ENCODE peak calls at places on chromosomes 13 and 19, in eight cellular contexts. One of them, this sample, is unnamed. For H3K27me3 and H3K36me3, the result is how much of the 10 kb centered on the place peaks cover.

GRCh38 chr13:75636339-75637095 is 387 bp downstream of the LMO7 start:
- DNase-seq in left ventricle myocardium inferior: peak
- DNase-seq in gastrocnemius medialis: no peak
- DNase-seq in heart right ventricle: peak
- DNase-seq in mammary epithelial cell: peak
- DNase-seq in pancreas: peak
- DNase-seq in heart left ventricle: no peak
- DNase-seq in adrenal gland: peak
- DNase-seq in this sample: peak

GRCh38 chr13:74461011-74461410 is 326.8 kb upstream of the KLF12 start:
- DNase-seq in adrenal gland: no peak
- DNase-seq in heart left ventricle: no peak
- DNase-seq in pancreas: no peak
- DNase-seq in heart right ventricle: no peak
- DNase-seq in left ventricle myocardium inferior: no peak
- DNase-seq in gastrocnemius medialis: no peak
- DNase-seq in mammary epithelial cell: no peak
- DNase-seq in this sample: no peak

GRCh38 chr13:45314822-45315221 is 26.2 kb downstream of the TPT1 start:
- DNase-seq in heart right ventricle: no peak
- DNase-seq in adrenal gland: no peak
- DNase-seq in gastrocnemius medialis: no peak
- DNase-seq in heart left ventricle: no peak
- DNase-seq in pancreas: no peak
- DNase-seq in mammary epithelial cell: no peak
- DNase-seq in left ventricle myocardium inferior: no peak
- DNase-seq in this sample: no peak

GRCh38 chr19:51565583-51565982 is 5.5 kb upstream of the ZNF175 start:
- DNase-seq in gastrocnemius medialis: no peak
- DNase-seq in left ventricle myocardium inferior: no peak
- DNase-seq in heart right ventricle: no peak
- DNase-seq in mammary epithelial cell: no peak
- DNase-seq in adrenal gland: no peak
- DNase-seq in pancreas: no peak
- DNase-seq in heart left ventricle: no peak
- DNase-seq in this sample: no peak

GRCh38 chr13:76823969-76824368 is 62.2 kb downstream of the KCTD12 start:
- DNase-seq in gastrocnemius medialis: no peak
- DNase-seq in pancreas: no peak
- DNase-seq in adrenal gland: no peak
- DNase-seq in heart right ventricle: no peak
- DNase-seq in heart left ventricle: no peak
- DNase-seq in mammary epithelial cell: no peak
- DNase-seq in left ventricle myocardium inferior: no peak
- DNase-seq in this sample: no peak

GRCh38 chr19:355134-355533 is 10.5 kb upstream of the MIER2 start:
- DNase-seq in left ventricle myocardium inferior: no peak
- DNase-seq in gastrocnemius medialis: no peak
- DNase-seq in heart right ventricle: no peak
- DNase-seq in adrenal gland: peak
- DNase-seq in heart left ventricle: peak
- DNase-seq in mammary epithelial cell: no peak
- DNase-seq in pancreas: no peak
- DNase-seq in this sample: no peak

GRCh38 chr19:49362048-49362925 is at the start of gene TEAD2:
- DNase-seq in heart right ventricle: peak
- DNase-seq in adrenal gland: peak
- DNase-seq in left ventricle myocardium inferior: peak
- DNase-seq in mammary epithelial cell: peak
- DNase-seq in heart left ventricle: peak
- DNase-seq in pancreas: peak
- DNase-seq in gastrocnemius medialis: peak
- DNase-seq in this sample: peak

GRCh38 chr19:47495478-47496372 is 11.7 kb upstream of the KPTN start:
- DNase-seq in pancreas: no peak
- DNase-seq in heart left ventricle: peak
- DNase-seq in mammary epithelial cell: no peak
- DNase-seq in heart right ventricle: no peak
- DNase-seq in left ventricle myocardium inferior: no peak
- DNase-seq in gastrocnemius medialis: no peak
- DNase-seq in adrenal gland: no peak
- DNase-seq in this sample: no peak

GRCh38 chr13:98507060-98507797 is 69.7 kb downstream of the STK24 start:
- DNase-seq in mammary epithelial cell: no peak
- DNase-seq in gastrocnemius medialis: no peak
- DNase-seq in heart left ventricle: peak
- DNase-seq in left ventricle myocardium inferior: peak
- DNase-seq in pancreas: peak
- DNase-seq in adrenal gland: no peak
- DNase-seq in heart right ventricle: peak
- DNase-seq in this sample: peak

GRCh38 chr13:22592515-22592914 is 588.3 kb upstream of the SGCG start:
- DNase-seq in heart right ventricle: no peak
- DNase-seq in mammary epithelial cell: no peak
- DNase-seq in pancreas: no peak
- DNase-seq in adrenal gland: no peak
- DNase-seq in left ventricle myocardium inferior: no peak
- DNase-seq in heart left ventricle: no peak
- DNase-seq in gastrocnemius medialis: no peak
- DNase-seq in this sample: no peak

GRCh38 chr19:21023901-21024300 is 3.4 kb downstream of the ZNF430 start:
- DNase-seq in mammary epithelial cell: peak
- DNase-seq in heart left ventricle: no peak
- DNase-seq in gastrocnemius medialis: no peak
- DNase-seq in pancreas: no peak
- DNase-seq in left ventricle myocardium inferior: no peak
- DNase-seq in heart right ventricle: no peak
- DNase-seq in adrenal gland: no peak
- DNase-seq in this sample: no peak

GRCh38 chr13:31250435-31250834 is 50.7 kb downstream of the B3GLCT start:
- DNase-seq in heart right ventricle: no peak
- DNase-seq in pancreas: no peak
- DNase-seq in left ventricle myocardium inferior: no peak
- DNase-seq in heart left ventricle: no peak
- DNase-seq in mammary epithelial cell: no peak
- DNase-seq in adrenal gland: no peak
- DNase-seq in gastrocnemius medialis: no peak
- DNase-seq in this sample: no peak

GRCh38 chr13:107233541-107233940 is 665.6 kb upstream of the ARGLU1 start:
- DNase-seq in heart left ventricle: no peak
- DNase-seq in adrenal gland: no peak
- DNase-seq in mammary epithelial cell: no peak
- DNase-seq in left ventricle myocardium inferior: no peak
- DNase-seq in gastrocnemius medialis: no peak
- DNase-seq in pancreas: no peak
- DNase-seq in heart right ventricle: no peak
- DNase-seq in this sample: no peak

GRCh38 chr19:38209671-38210457 is 14.2 kb downstream of the DPF1 start:
- DNase-seq in heart right ventricle: peak
- DNase-seq in gastrocnemius medialis: peak
- DNase-seq in pancreas: no peak
- DNase-seq in mammary epithelial cell: no peak
- DNase-seq in heart left ventricle: peak
- DNase-seq in left ventricle myocardium inferior: peak
- DNase-seq in adrenal gland: peak
- DNase-seq in this sample: peak

GRCh38 chr13:74570834-74571233 is 436.6 kb upstream of the KLF12 start:
- DNase-seq in heart right ventricle: no peak
- DNase-seq in gastrocnemius medialis: no peak
- DNase-seq in adrenal gland: no peak
- DNase-seq in mammary epithelial cell: peak
- DNase-seq in pancreas: no peak
- DNase-seq in left ventricle myocardium inferior: no peak
- DNase-seq in heart left ventricle: no peak
- DNase-seq in this sample: no peak

GRCh38 chr13:40784540-40784939 is 4.9 kb upstream of the SLC25A15 start:
- DNase-seq in mammary epithelial cell: no peak
- DNase-seq in adrenal gland: no peak
- DNase-seq in heart left ventricle: no peak
- DNase-seq in gastrocnemius medialis: no peak
- DNase-seq in left ventricle myocardium inferior: no peak
- DNase-seq in pancreas: no peak
- DNase-seq in heart right ventricle: no peak
- DNase-seq in this sample: no peak

DNA sequence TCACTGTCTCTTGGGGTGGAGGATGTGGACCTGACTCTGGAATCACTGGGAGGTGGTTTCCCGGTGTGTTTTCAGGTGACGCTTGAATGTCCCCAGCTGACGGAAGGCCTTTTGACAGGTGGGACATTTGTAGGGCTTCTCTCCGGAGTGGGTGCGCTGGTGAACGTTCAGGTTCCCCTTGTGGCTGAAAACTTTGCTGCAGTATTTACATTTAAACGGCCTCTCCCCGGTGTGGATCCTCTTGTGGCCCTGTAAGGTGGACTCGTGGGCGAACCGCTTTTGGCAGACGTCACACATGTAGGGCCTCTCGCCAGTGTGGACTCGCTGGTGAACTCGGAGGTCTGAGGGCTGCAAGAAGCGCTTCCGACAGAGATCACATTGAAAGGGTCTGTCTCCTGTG is 7.8 kb downstream of the ZSCAN5B start:
- DNase-seq in heart left ventricle: no peak
- DNase-seq in mammary epithelial cell: no peak
- DNase-seq in adrenal gland: no peak
- DNase-seq in left ventricle myocardium inferior: no peak
- DNase-seq in heart right ventricle: no peak
- DNase-seq in gastrocnemius medialis: no peak
- DNase-seq in pancreas: no peak
- DNase-seq in this sample: no peak
- TF ChIP-seq CTCF in heart left ventricle: no peak
- TF ChIP-seq CTCF in mammary epithelial cell: no peak
- TF ChIP-seq CTCF in adrenal gland: no peak
- TF ChIP-seq CTCF in left ventricle myocardium inferior: no peak
- TF ChIP-seq CTCF in heart right ventricle: no peak
- TF ChIP-seq CTCF in gastrocnemius medialis: no peak
- TF ChIP-seq CTCF in pancreas: no peak
- TF ChIP-seq CTCF in this sample: no peak

GRCh38 chr19:46040125-46040524 is 677 bp downstream of the IGFL4 start:
- DNase-seq in adrenal gland: no peak
- DNase-seq in gastrocnemius medialis: no peak
- DNase-seq in left ventricle myocardium inferior: no peak
- DNase-seq in heart left ventricle: no peak
- DNase-seq in pancreas: no peak
- DNase-seq in mammary epithelial cell: no peak
- DNase-seq in heart right ventricle: no peak
- DNase-seq in this sample: no peak
- H3K27me3 ChIP-seq in adrenal gland: under half
- H3K27me3 ChIP-seq in gastrocnemius medialis: under half
- H3K27me3 ChIP-seq in left ventricle myocardium inferior: half or more
- H3K27me3 ChIP-seq in heart left ventricle: under half
- H3K27me3 ChIP-seq in pancreas: under half
- H3K27me3 ChIP-seq in mammary epithelial cell: under half
- H3K27me3 ChIP-seq in heart right ventricle: under half
- H3K27me3 ChIP-seq in this sample: under half

GRCh38 chr13:82477436-82477835 is 1404.8 kb downstream of the SLITRK1 start:
- DNase-seq in gastrocnemius medialis: no peak
- DNase-seq in adrenal gland: no peak
- DNase-seq in mammary epithelial cell: no peak
- DNase-seq in heart right ventricle: no peak
- DNase-seq in heart left ventricle: no peak
- DNase-seq in left ventricle myocardium inferior: no peak
- DNase-seq in pancreas: no peak
- DNase-seq in this sample: no peak
- H3K36me3 ChIP-seq in gastrocnemius medialis: under half
- H3K36me3 ChIP-seq in adrenal gland: under half
- H3K36me3 ChIP-seq in mammary epithelial cell: under half
- H3K36me3 ChIP-seq in heart right ventricle: under half
- H3K36me3 ChIP-seq in heart left ventricle: under half
- H3K36me3 ChIP-seq in left ventricle myocardium inferior: under half
- H3K36me3 ChIP-seq in pancreas: under half
- H3K36me3 ChIP-seq in this sample: under half

GRCh38 chr19:5907216-5907615 is 2.5 kb downstream of the VMAC start:
- DNase-seq in pancreas: peak
- DNase-seq in left ventricle myocardium inferior: no peak
- DNase-seq in mammary epithelial cell: no peak
- DNase-seq in heart right ventricle: no peak
- DNase-seq in heart left ventricle: no peak
- DNase-seq in adrenal gland: no peak
- DNase-seq in gastrocnemius medialis: no peak
- DNase-seq in this sample: no peak

GRCh38 chr19:5913739-5914357 is at the start of gene CAPS:
- DNase-seq in gastrocnemius medialis: peak
- DNase-seq in mammary epithelial cell: peak
- DNase-seq in heart right ventricle: no peak
- DNase-seq in left ventricle myocardium inferior: peak
- DNase-seq in pancreas: peak
- DNase-seq in heart left ventricle: no peak
- DNase-seq in adrenal gland: peak
- DNase-seq in this sample: peak

GRCh38 chr19:5908773-5909442 is 4.2 kb downstream of the VMAC start:
- DNase-seq in adrenal gland: no peak
- DNase-seq in left ventricle myocardium inferior: no peak
- DNase-seq in pancreas: peak
- DNase-seq in heart right ventricle: no peak
- DNase-seq in heart left ventricle: no peak
- DNase-seq in mammary epithelial cell: no peak
- DNase-seq in gastrocnemius medialis: no peak
- DNase-seq in this sample: no peak

GRCh38 chr19:5914358-5914774 is 312 bp downstream of the CAPS start:
- DNase-seq in heart right ventricle: no peak
- DNase-seq in heart left ventricle: no peak
- DNase-seq in mammary epithelial cell: no peak
- DNase-seq in adrenal gland: no peak
- DNase-seq in pancreas: peak
- DNase-seq in left ventricle myocardium inferior: no peak
- DNase-seq in gastrocnemius medialis: no peak
- DNase-seq in this sample: no peak

DNA sequence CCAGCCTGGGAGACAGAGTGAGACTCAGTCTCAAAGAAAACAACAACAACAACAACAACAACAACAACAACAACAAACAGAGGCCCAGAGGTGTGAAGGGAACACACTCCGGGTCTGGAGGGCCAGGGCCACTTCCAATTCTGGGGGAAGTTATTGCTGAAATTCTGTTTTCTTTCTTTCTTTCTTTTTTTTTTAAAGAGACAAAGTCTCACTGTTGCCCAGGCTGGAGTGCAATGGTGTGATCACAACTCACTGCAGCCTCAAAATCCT is 3.5 kb upstream of the CAPS start:
- DNase-seq in pancreas: no peak
- DNase-seq in gastrocnemius medialis: no peak
- DNase-seq in mammary epithelial cell: no peak
- DNase-seq in left ventricle myocardium inferior: no peak
- DNase-seq in adrenal gland: no peak
- DNase-seq in heart left ventricle: no peak
- DNase-seq in heart right ventricle: no peak
- DNase-seq in this sample: no peak
- TF ChIP-seq CTCF in pancreas: no peak
- TF ChIP-seq CTCF in gastrocnemius medialis: no peak
- TF ChIP-seq CTCF in mammary epithelial cell: no peak
- TF ChIP-seq CTCF in left ventricle myocardium inferior: no peak
- TF ChIP-seq CTCF in adrenal gland: no peak
- TF ChIP-seq CTCF in heart left ventricle: no peak
- TF ChIP-seq CTCF in heart right ventricle: no peak
- TF ChIP-seq CTCF in this sample: no peak

GRCh38 chr19:9040131-9040530 is 29.9 kb upstream of the MUC16 start:
- DNase-seq in heart left ventricle: no peak
- DNase-seq in heart right ventricle: no peak
- DNase-seq in mammary epithelial cell: peak
- DNase-seq in gastrocnemius medialis: no peak
- DNase-seq in left ventricle myocardium inferior: no peak
- DNase-seq in pancreas: no peak
- DNase-seq in adrenal gland: no peak
- DNase-seq in this sample: no peak
- H3K27me3 ChIP-seq in heart left ventricle: under half
- H3K27me3 ChIP-seq in heart right ventricle: under half
- H3K27me3 ChIP-seq in mammary epithelial cell: under half
- H3K27me3 ChIP-seq in gastrocnemius medialis: under half
- H3K27me3 ChIP-seq in left ventricle myocardium inferior: half or more
- H3K27me3 ChIP-seq in pancreas: under half
- H3K27me3 ChIP-seq in adrenal gland: under half
- H3K27me3 ChIP-seq in this sample: under half

This sample was measured in psoas muscle.